ENCODE peak calls at places on chromosomes 5 and 9, in five cellular contexts. F, O, E, P and T are unnamed samples.
A peak's percentile ranks its signal among the peaks of the same experiment; 100 is the strongest.

GRCh38 chr5:10465726-10466125 is 24.0 kb downstream of the ROPN1L start:
- DNase-seq in F (no peak), O (no peak), E (no peak), P (no peak), T (no peak)

GRCh38 chr5:39040875-39041274 is 33.3 kb downstream of the RICTOR start:
- DNase-seq in F (no peak), O (no peak), E (peak; percentile 84), P (no peak), T (no peak)

GRCh38 chr5:16937503-16938161 is 1.5 kb upstream of the MYO10 start:
- DNase-seq in F (peak; percentile 21), O (no peak), E (no peak), P (no peak), T (no peak)

GRCh38 chr5:1901983-1902382 is 19.3 kb upstream of the IRX4 start:
- DNase-seq in F (no peak), O (no peak), E (no peak), P (no peak), T (no peak)

GRCh38 chr9:131323629-131324028 is 34.1 kb downstream of the PLPP7 start:
- DNase-seq in F (no peak), O (no peak), E (no peak), P (no peak), T (no peak)

GRCh38 chr9:20478780-20479179 is 143.5 kb downstream of the MLLT3 start:
- DNase-seq in F (no peak), O (no peak), E (no peak), P (no peak), T (no peak)

GRCh38 chr5:50967388-50968039 is 301.1 kb downstream of the PARP8 start:
- DNase-seq in F (peak; percentile 23), O (no peak), E (peak; percentile 89), P (no peak), T (no peak)

GRCh38 chr5:159456261-159456660 is 126.0 kb upstream of the IL12B start:
- DNase-seq in F (no peak), O (no peak), E (no peak), P (no peak), T (no peak)

GRCh38 chr9:92165472-92165871 is 50.3 kb upstream of the SPTLC1 start:
- DNase-seq in F (no peak), O (no peak), E (no peak), P (no peak), T (no peak)

GRCh38 chr5:102481044-102481715 is 17.6 kb downstream of the SLCO6A1 start:
- DNase-seq in F (peak; percentile 36), O (no peak), E (peak; percentile 62), P (no peak), T (no peak)

GRCh38 chr9:136960938-136961275 is 8.8 kb downstream of the LCN12 start:
- DNase-seq in F (no peak), O (no peak), E (no peak), P (no peak), T (no peak)

GRCh38 chr9:123528521-123528920 is 172.5 kb downstream of the CRB2 start:
- DNase-seq in F (no peak), O (no peak), E (no peak), P (no peak), T (no peak)

GRCh38 chr5:131613423-131613822 is 21.6 kb downstream of the RAPGEF6 start:
- DNase-seq in F (no peak), O (no peak), E (no peak), P (no peak), T (no peak)

GRCh38 chr5:14901462-14902051 is 30.0 kb upstream of the ANKH start:
- DNase-seq in F (peak; percentile 67), O (no peak), E (no peak), P (no peak), T (no peak)

GRCh38 chr9:114001410-114001685 is 76.8 kb downstream of the AMBP start:
- DNase-seq in F (no peak), O (no peak), E (no peak), P (peak; percentile 22), T (no peak)

GRCh38 chr5:123951204-123951977 is 439.4 kb downstream of the CSNK1G3 start:
- DNase-seq in F (peak; percentile 93), O (no peak), E (no peak), P (no peak), T (no peak)

GRCh38 chr5:112570708-112571448 is 151.8 kb upstream of the EPB41L4A start:
- DNase-seq in F (no peak), O (no peak), E (no peak), P (no peak), T (no peak)

GRCh38 chr9:12766357-12766756 is 8.5 kb upstream of the LURAP1L start:
- DNase-seq in F (no peak), O (no peak), E (no peak), P (no peak), T (no peak)

GRCh38 chr9:133558191-133559126 is 24.0 kb downstream of the ADAMTSL2 start:
- DNase-seq in F (peak; percentile 95), O (peak; percentile 68), E (no peak), P (peak; percentile 85), T (no peak)